ENCODE peak calls at places on chromosome X, in eight cellular contexts. U is fibroblast of the aortic adventitia, L is astrocyte of the spinal cord, D is cardiac fibroblast, C is dorsolateral prefrontal cortex, B is bronchial epithelial cell, R is breast epithelium, O is fibroblast of pulmonary artery. J is an unnamed sample.
A peak's percentile ranks its signal among the peaks of the same experiment; 100 is the strongest.

GRCh38 chrX:133958997-133959688 is 26.3 kb downstream of the GPC3 start:
- DNase-seq in C (no peak), B (peak; percentile 17), O (peak; percentile 27), L (no peak), R (no peak), D (no peak), U (no peak), J (no peak)

GRCh38 chrX:53036149-53036548 is 12.4 kb upstream of the GPR173 start:
- DNase-seq in B (no peak), D (no peak), U (no peak), C (no peak), R (no peak), L (no peak), O (no peak), J (no peak)

GRCh38 chrX:105820247-105820646 is 2.1 kb upstream of the NRK start:
- DNase-seq in L (no peak), C (no peak), U (no peak), D (no peak), B (no peak), O (no peak), R (no peak), J (no peak)

GRCh38 chrX:7647826-7648225 is 195.1 kb upstream of the VCX start:
- DNase-seq in C (no peak), D (no peak), O (no peak), U (no peak), L (no peak), R (no peak), B (no peak), J (no peak)

GRCh38 chrX:78048036-78048435 is 56.0 kb upstream of the PGK1 start:
- DNase-seq in L (no peak), B (no peak), O (no peak), R (no peak), D (no peak), C (no peak), U (no peak), J (no peak)

GRCh38 chrX:136910565-136911040 is 30.1 kb upstream of the RBMX start:
- DNase-seq in R (no peak), U (peak; percentile 40), O (peak; percentile 16), D (peak; percentile 18), L (peak; percentile 47), C (no peak), B (no peak), J (no peak)

GRCh38 chrX:14819766-14820165 is 53.1 kb downstream of the FANCB start:
- DNase-seq in D (no peak), U (no peak), B (no peak), L (no peak), C (no peak), R (no peak), O (no peak), J (no peak)

GRCh38 chrX:110504947-110505346 is 146.3 kb downstream of the RTL9 start:
- DNase-seq in U (no peak), C (no peak), R (no peak), D (no peak), L (no peak), O (no peak), B (no peak), J (no peak)

GRCh38 chrX:88325634-88326033 is 421.4 kb upstream of the CPXCR1 start:
- DNase-seq in O (no peak), L (no peak), U (no peak), C (no peak), R (no peak), B (no peak), D (no peak), J (no peak)
- TF ChIP-seq CTCF in O (no peak), L (no peak), U (no peak), C (no peak), R (no peak), B (no peak), D (no peak), J (no peak)

DNA sequence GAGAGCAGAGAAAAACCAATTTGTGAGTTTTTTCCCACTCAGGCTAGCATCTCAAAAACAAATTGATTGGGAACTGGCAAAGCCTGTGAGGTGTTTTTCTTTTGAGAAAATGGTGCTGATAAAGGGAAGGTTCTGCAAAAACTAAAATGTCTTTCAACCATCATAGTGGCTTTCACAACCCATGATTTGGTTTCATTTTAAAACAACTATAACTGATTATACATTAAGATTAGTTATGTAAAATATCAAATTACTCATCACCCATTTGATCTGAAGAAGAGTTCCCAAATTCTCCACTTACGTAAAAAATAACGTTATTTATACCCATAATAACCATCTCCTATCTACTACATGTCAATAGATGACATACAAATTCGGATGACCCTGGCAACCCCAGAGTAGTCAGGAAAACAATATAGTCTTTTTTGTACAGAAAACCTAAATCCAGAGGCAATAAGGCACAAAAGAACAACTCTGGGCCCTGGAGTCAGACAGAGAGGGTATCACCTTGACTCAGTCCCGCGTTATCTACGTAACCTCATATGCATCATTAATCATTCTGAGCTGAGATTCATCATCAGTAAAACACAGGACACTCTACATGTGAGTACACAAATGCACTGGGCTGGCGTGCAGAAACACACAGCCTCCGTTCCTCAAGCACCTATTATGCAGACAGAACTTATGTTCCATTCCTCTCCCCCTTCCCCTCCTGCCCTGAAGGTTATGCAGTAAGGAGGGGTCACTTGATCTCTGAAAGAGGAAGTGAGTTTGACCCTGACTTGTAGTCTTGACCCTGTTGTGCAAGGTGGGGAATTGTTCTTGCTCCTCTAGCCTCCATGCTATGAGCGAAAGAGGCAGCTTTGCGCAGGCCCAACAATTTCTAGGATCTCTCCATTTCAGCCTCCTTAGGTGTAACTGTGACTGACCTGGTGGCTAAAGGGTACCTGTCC is 82.2 kb downstream of the SLC9A7 start:
- DNase-seq in O (no peak), R (no peak), L (no peak), U (no peak), B (no peak), D (no peak), C (no peak), J (no peak)
- H3K4me3 ChIP-seq in O (no peak overlapping the region), R (no peak overlapping the region), L (no peak overlapping the region), U (no peak overlapping the region), B (no peak overlapping the region), D (no peak overlapping the region), C (no peak overlapping the region), J (no peak overlapping the region)

DNA sequence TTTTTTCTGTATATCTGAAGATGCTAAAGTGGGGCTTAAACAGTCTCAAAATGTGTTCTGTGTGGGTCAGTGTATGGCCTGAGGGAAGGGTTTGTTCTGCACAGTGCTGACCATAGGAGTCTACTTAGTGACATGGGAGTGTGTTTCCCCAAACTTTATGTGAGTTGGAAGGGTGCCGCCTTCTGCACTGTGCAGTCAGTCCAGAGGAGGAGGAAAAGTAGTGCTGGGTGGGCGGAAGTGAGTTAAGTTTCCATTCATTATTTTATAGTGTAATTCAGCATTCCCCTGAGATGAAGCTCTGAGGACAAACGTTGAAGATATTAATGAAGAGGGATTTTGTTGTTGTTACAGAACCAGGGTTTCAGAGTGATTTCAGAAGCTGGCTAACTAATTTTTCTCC is 2.9 kb downstream of the CHST7 start:
- DNase-seq in R (no peak), D (peak; percentile 63), C (no peak), B (no peak), O (peak; percentile 42), U (no peak), L (no peak), J (no peak)
- TF ChIP-seq CTCF in R (no peak), D (no peak), C (no peak), B (no peak), O (no peak), U (no peak), L (no peak), J (no peak)

DNA sequence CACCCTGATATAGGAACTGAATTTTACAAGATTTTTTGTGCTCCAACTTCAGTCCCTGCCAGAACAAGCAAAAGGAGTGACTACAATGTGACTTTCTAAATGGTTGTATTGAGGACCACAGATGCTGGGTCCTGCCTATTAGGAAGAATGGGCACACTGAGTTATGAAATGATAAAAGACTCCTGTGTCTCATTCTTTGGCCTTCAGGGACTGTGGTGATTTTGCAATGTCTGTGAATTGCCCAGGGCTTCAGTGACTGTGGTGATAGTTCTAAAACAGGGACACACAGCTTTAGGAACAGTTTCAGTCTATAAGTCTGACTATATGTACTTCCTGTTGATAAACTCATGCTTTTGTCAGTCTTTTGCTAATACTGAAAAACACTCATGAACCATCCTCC is 210.2 kb downstream of the DMD start:
- DNase-seq in C (no peak), B (peak; percentile 0), R (no peak), D (peak; percentile 1), O (no peak), U (no peak), L (no peak), J (no peak)
- H3K4me3 ChIP-seq in C (no peak overlapping the region), B (no peak overlapping the region), R (no peak overlapping the region), D (no peak overlapping the region), O (no peak overlapping the region), U (no peak overlapping the region), L (no peak overlapping the region), J (no peak overlapping the region)

DNA sequence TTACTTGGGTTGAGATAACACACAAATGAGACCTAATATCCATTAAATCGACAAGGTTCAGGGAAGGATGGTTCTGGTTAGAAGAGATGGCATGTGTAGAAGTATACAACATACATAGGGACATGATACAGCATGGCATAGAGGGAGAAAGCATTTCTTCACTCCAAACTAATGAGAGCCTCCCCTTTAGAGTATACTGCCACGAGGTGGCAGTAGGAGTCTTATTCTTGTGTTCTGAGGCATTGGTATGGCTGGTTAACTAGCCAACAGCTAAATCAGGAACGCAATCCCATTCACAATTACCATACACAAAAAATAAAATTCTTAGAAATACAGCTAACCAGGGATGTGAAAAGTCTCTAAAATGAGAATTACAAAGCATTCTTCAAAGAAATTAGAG is 29.1 kb upstream of the TRO start:
- DNase-seq in L (peak; percentile 33), D (peak; percentile 54), R (no peak), C (no peak), U (peak; percentile 53), O (peak; percentile 59), B (peak; percentile 32), J (no peak)
- TF ChIP-seq CTCF in L (peak; percentile 36), D (peak; percentile 35), R (peak; percentile 23), C (peak; percentile 28), U (peak; percentile 51), O (peak; percentile 48), B (peak; percentile 39), J (no peak)